ENCODE peak calls at places on chromosome 17, in five cellular contexts. O, Y, G, F and M are unnamed samples.

GRCh38 chr17:69597898-69598692 is 183.6 kb downstream of the MAP2K6 start:
- DNase-seq in O (no peak), G (no peak), F (no peak), Y (no peak), M (peak; percentile 40)

GRCh38 chr17:4945176-4945943 is 3.0 kb downstream of the PFN1 start:
- DNase-seq in O (no peak), Y (no peak), G (no peak), F (peak; percentile 68), M (peak; percentile 91)

GRCh38 chr17:29579866-29580771 is 9.3 kb downstream of the GIT1 start:
- DNase-seq in F (peak; percentile 90), G (peak; percentile 76), O (peak; percentile 80), Y (peak; percentile 90), M (peak; percentile 77)

GRCh38 chr17:39928868-39929651 is 1.5 kb downstream of the LRRC3C start:
- DNase-seq in O (no peak), Y (no peak), G (no peak), F (no peak), M (peak; percentile 39)

GRCh38 chr17:75822119-75822799 is 21.9 kb downstream of the UNC13D start:
- DNase-seq in F (no peak), G (no peak), Y (no peak), O (no peak), M (no peak)

GRCh38 chr17:44919411-44919810 is 4.1 kb upstream of the GFAP start:
- DNase-seq in F (no peak), Y (no peak), O (no peak), G (no peak), M (no peak)

GRCh38 chr17:70336411-70336810 is 167.1 kb downstream of the KCNJ2 start:
- DNase-seq in F (no peak), O (no peak), G (no peak), Y (no peak), M (no peak)

GRCh38 chr17:80129006-80129565 is 17.8 kb downstream of the EIF4A3 start:
- DNase-seq in O (no peak), Y (no peak), G (no peak), F (no peak), M (no peak)

GRCh38 chr17:28865946-28866752 is 11.3 kb downstream of the ERAL1 start:
- DNase-seq in O (no peak), Y (peak; percentile 61), F (no peak), G (no peak), M (no peak)

GRCh38 chr17:19554393-19554792 is 20.7 kb downstream of the SLC47A1 start:
- DNase-seq in Y (no peak), G (no peak), O (no peak), F (no peak), M (no peak)

GRCh38 chr17:80613732-80614071 is 69.1 kb downstream of the RPTOR start:
- DNase-seq in G (no peak), O (no peak), F (no peak), Y (no peak), M (no peak)

GRCh38 chr17:33389506-33390141 is 96.5 kb upstream of the ASIC2 start:
- DNase-seq in F (no peak), G (no peak), Y (no peak), O (no peak), M (no peak)

GRCh38 chr17:70422862-70423261 is 253.5 kb downstream of the KCNJ2 start:
- DNase-seq in Y (no peak), O (no peak), G (no peak), F (no peak), M (no peak)

GRCh38 chr17:50817838-50818237 is 17.5 kb upstream of the WFIKKN2 start:
- DNase-seq in Y (no peak), F (no peak), G (no peak), O (no peak), M (peak; percentile 32)

GRCh38 chr17:34993031-34993430 is 12.7 kb downstream of the LIG3 start:
- DNase-seq in Y (no peak), G (no peak), O (no peak), F (no peak), M (no peak)

GRCh38 chr17:17859909-17860760 is 23.3 kb upstream of the SREBF1 start:
- DNase-seq in G (peak; percentile 66), F (peak; percentile 54), Y (peak; percentile 86), O (peak; percentile 51), M (peak; percentile 12)

GRCh38 chr17:15169676-15170075 is 95.5 kb downstream of the PMP22 start:
- DNase-seq in F (no peak), G (no peak), O (no peak), Y (no peak), M (peak; percentile 1)